ENCODE peak calls at places on chromosomes 1 and 21, in four cellular contexts. X, T, U and D are unnamed samples.

GRCh38 chr1:6922096-6922931 is 137.1 kb downstream of the CAMTA1 start:
- DNase-seq in X (peak), T (peak), U (no peak), D (peak)

GRCh38 chr1:184210822-184211221 is 159.3 kb downstream of the TSEN15 start:
- DNase-seq in X (no peak), T (no peak), U (no peak), D (no peak)

GRCh38 chr21:16192900-16193299 is 463.1 kb downstream of the USP25 start:
- DNase-seq in X (no peak), T (no peak), U (peak), D (no peak)

GRCh38 chr1:66929999-66930822 is 5.4 kb downstream of the MIER1 start:
- DNase-seq in X (peak), T (peak), U (peak), D (peak)

GRCh38 chr1:3244539-3245315 is 175.7 kb downstream of the PRDM16 start:
- DNase-seq in X (no peak), T (no peak), U (no peak), D (no peak)

GRCh38 chr1:95407146-95407863 is 173.3 kb downstream of the RWDD3 start:
- DNase-seq in X (no peak), T (no peak), U (no peak), D (no peak)

GRCh38 chr1:75092141-75092540 is 42.0 kb upstream of the LHX8 start:
- DNase-seq in X (no peak), T (no peak), U (no peak), D (no peak)

GRCh38 chr21:46061950-46062349 is 36.0 kb upstream of the COL6A2 start:
- DNase-seq in X (no peak), T (no peak), U (no peak), D (no peak)

GRCh38 chr1:30372792-30373433 is 350.5 kb downstream of the MATN1 start:
- DNase-seq in X (no peak), T (no peak), U (no peak), D (no peak)

GRCh38 chr1:113654883-113655282 is 104.4 kb downstream of the PHTF1 start:
- DNase-seq in X (no peak), T (no peak), U (no peak), D (no peak)

GRCh38 chr1:16168622-16169021 is 12.8 kb upstream of the EPHA2 start:
- DNase-seq in X (no peak), T (no peak), U (no peak), D (no peak)

GRCh38 chr1:197468581-197469175 is 200.6 kb downstream of the CRB1 start:
- DNase-seq in X (no peak), T (no peak), U (no peak), D (no peak)

GRCh38 chr21:38984982-38985422 is 179.3 kb downstream of the ETS2 start:
- DNase-seq in X (no peak), T (no peak), U (no peak), D (no peak)

GRCh38 chr1:12161662-12162458 is 4.9 kb upstream of the TNFRSF1B start:
- DNase-seq in X (peak), T (peak), U (peak), D (peak)

GRCh38 chr1:33118274-33118673 is 37.3 kb downstream of the AZIN2 start:
- DNase-seq in X (no peak), T (no peak), U (no peak), D (peak)

GRCh38 chr1:181092883-181093282 is 4.4 kb downstream of the IER5 start:
- DNase-seq in X (no peak), T (no peak), U (no peak), D (no peak)

GRCh38 chr1:84253891-84254290 is 47.6 kb upstream of the SAMD13 start:
- DNase-seq in X (peak), T (peak), U (peak), D (no peak)

GRCh38 chr1:25831569-25832196 is 11.9 kb downstream of the MTFR1L start:
- DNase-seq in X (no peak), T (no peak), U (no peak), D (no peak)

GRCh38 chr1:115526900-115527299 is 114.9 kb upstream of the VANGL1 start:
- DNase-seq in X (no peak), T (no peak), U (no peak), D (no peak)

GRCh38 chr1:164562947-164563346 is 4.0 kb downstream of the PBX1 start:
- DNase-seq in X (no peak), T (no peak), U (no peak), D (no peak)

GRCh38 chr1:85628791-85629531 is 48.4 kb downstream of the CCN1 start:
- DNase-seq in X (no peak), T (peak), U (peak), D (peak)

GRCh38 chr1:210910020-210910575 is 223.8 kb downstream of the KCNH1 start:
- DNase-seq in X (no peak), T (no peak), U (no peak), D (no peak)

GRCh38 chr21:46667191-46667734 is 31.8 kb downstream of the PRMT2 start:
- DNase-seq in X (no peak), T (no peak), U (peak), D (no peak)

GRCh38 chr1:26409191-26409751 is 1.3 kb upstream of the LIN28A start:
- DNase-seq in X (peak), T (no peak), U (peak), D (no peak)

GRCh38 chr1:39407889-39408640 is 83.4 kb upstream of the BMP8A start:
- DNase-seq in X (no peak), T (no peak), U (no peak), D (no peak)

GRCh38 chr1:98286656-98287055 is 365.8 kb upstream of the DPYD start:
- DNase-seq in X (no peak), T (no peak), U (no peak), D (no peak)

GRCh38 chr1:185654199-185654951 is 79.8 kb upstream of the HMCN1 start:
- DNase-seq in X (no peak), T (no peak), U (no peak), D (no peak)

GRCh38 chr1:220791959-220792358 is 5.2 kb downstream of the MTARC1 start:
- DNase-seq in X (peak), T (no peak), U (no peak), D (no peak)

GRCh38 chr1:200150721-200151120 is 123.2 kb downstream of the NR5A2 start:
- DNase-seq in X (no peak), T (no peak), U (peak), D (no peak)

GRCh38 chr21:42732033-42732410 is 78.6 kb downstream of the PDE9A start:
- DNase-seq in X (no peak), T (no peak), U (no peak), D (peak)

GRCh38 chr1:14835725-14836124 is 237.2 kb downstream of the KAZN start:
- DNase-seq in X (no peak), T (no peak), U (no peak), D (no peak)

GRCh38 chr21:32378956-32379355 is 13.9 kb downstream of the URB1 start:
- DNase-seq in X (no peak), T (no peak), U (no peak), D (no peak)

GRCh38 chr21:37564341-37564923 is 197.9 kb downstream of the DYRK1A start:
- DNase-seq in X (peak), T (peak), U (peak), D (peak)

GRCh38 chr21:37563641-37564340 is 197.2 kb downstream of the DYRK1A start:
- DNase-seq in X (peak), T (peak), U (peak), D (peak)

GRCh38 chr21:37566790-37567725 is 200.5 kb downstream of the DYRK1A start:
- DNase-seq in X (peak), T (no peak), U (no peak), D (no peak)

GRCh38 chr21:37564924-37565529 is 198.5 kb downstream of the DYRK1A start:
- DNase-seq in X (no peak), T (no peak), U (peak), D (no peak)

GRCh38 chr21:37565530-37566223 is 199.1 kb downstream of the DYRK1A start:
- DNase-seq in X (peak), T (no peak), U (peak), D (no peak)
- H3K27ac ChIP-seq in X (no peak), T (no peak), U (peak), D (no peak)

GRCh38 chr21:21000576-21001175 is 2.5 kb downstream of the NCAM2 start:
- DNase-seq in X (no peak), T (no peak), U (no peak), D (no peak)

GRCh38 chr21:21007606-21008005 is 9.4 kb downstream of the NCAM2 start:
- DNase-seq in X (no peak), T (no peak), U (no peak), D (no peak)

GRCh38 chr21:21001591-21002100 is 3.4 kb downstream of the NCAM2 start:
- DNase-seq in X (no peak), T (no peak), U (no peak), D (no peak)

GRCh38 chr21:21002137-21002536 is 3.9 kb downstream of the NCAM2 start:
- DNase-seq in X (no peak), T (no peak), U (no peak), D (no peak)

GRCh38 chr21:21003701-21004100 is 5.5 kb downstream of the NCAM2 start:
- DNase-seq in X (no peak), T (no peak), U (peak), D (no peak)
- TF ChIP-seq POLR2A in X (no peak), T (no peak), U (no peak), D (no peak)

GRCh38 chr1:107091418-107091817 is 34.9 kb downstream of the PRMT6 start:
- DNase-seq in X (no peak), T (no peak), U (no peak), D (no peak)

GRCh38 chr1:107093385-107093784 is 36.9 kb downstream of the PRMT6 start:
- DNase-seq in X (no peak), T (no peak), U (no peak), D (no peak)

DNA sequence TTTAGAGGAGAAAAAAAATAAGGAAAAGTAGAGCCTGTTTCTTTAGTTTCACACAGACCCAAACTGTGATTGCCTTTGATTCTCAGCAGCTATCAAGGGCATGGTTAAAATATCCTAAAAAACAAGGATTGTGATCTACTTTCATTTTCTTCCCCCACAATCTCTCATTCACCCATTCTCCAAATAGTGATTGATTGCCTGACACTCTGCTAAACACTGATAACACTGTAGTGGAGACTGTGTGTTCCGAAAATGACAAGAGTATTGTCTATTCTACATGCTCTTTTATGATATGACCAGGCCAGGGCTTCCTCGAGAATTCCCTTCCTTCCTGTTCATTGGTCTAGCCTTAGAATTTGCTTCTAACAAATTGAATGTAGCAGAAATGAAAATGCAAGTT is 40.2 kb downstream of the PRMT6 start:
- DNase-seq in X (no peak), T (no peak), U (no peak), D (no peak)
- H3K27ac ChIP-seq in X (no peak), T (no peak), U (no peak), D (no peak)

GRCh38 chr21:44658913-44659595 is 1.3 kb downstream of the KRTAP12-3 start:
- DNase-seq in X (no peak), T (no peak), U (no peak), D (no peak)

GRCh38 chr21:44656868-44657267 is 864 bp upstream of the KRTAP12-3 start:
- DNase-seq in X (no peak), T (no peak), U (no peak), D (no peak)

GRCh38 chr21:44658511-44658910 is 779 bp downstream of the KRTAP12-3 start:
- DNase-seq in X (no peak), T (no peak), U (no peak), D (no peak)

GRCh38 chr21:44654576-44654950 is at the start of gene KRTAP12-4:
- DNase-seq in X (no peak), T (no peak), U (no peak), D (no peak)

GRCh38 chr21:44657635-44658183 is at the start of gene KRTAP12-3:
- DNase-seq in X (no peak), T (no peak), U (no peak), D (no peak)
- TF ChIP-seq POLR2A in X (no peak), T (no peak), U (no peak), D (no peak)